ENCODE peak calls at places on chromosomes 1 and 21, in four cellular contexts. N is T-helper 17 cell, K is fibroblast of mammary gland, C is ecto neural progenitor cell. R is an unnamed sample.

GRCh38 chr1:93677729-93678128 is 3.9 kb downstream of the BCAR3 start:
- DNase-seq in N (no peak), C (no peak), K (no peak), R (no peak)

GRCh38 chr1:200795151-200795550 is 56.5 kb downstream of the CAMSAP2 start:
- DNase-seq in C (no peak), N (no peak), K (peak), R (no peak)

GRCh38 chr1:245874942-245875580 is 632.0 kb downstream of the SMYD3 start:
- DNase-seq in K (peak), C (no peak), N (no peak), R (no peak)

GRCh38 chr1:151756291-151756690 is 7.0 kb downstream of the MRPL9 start:
- DNase-seq in N (no peak), K (peak), C (no peak), R (no peak)

GRCh38 chr1:47436979-47437517 is 796 bp upstream of the FOXD2 start:
- DNase-seq in K (peak), C (no peak), N (no peak), R (no peak)

GRCh38 chr1:219155140-219155539 is 18.5 kb upstream of the LYPLAL1 start:
- DNase-seq in N (no peak), K (peak), C (no peak), R (no peak)

GRCh38 chr1:237851209-237851845 is 39.4 kb downstream of the ZP4 start:
- DNase-seq in K (peak), C (peak), N (no peak), R (no peak)

GRCh38 chr1:54569339-54569738 is 21.3 kb downstream of the ACOT11 start:
- DNase-seq in C (no peak), K (no peak), N (no peak), R (no peak)

GRCh38 chr1:203507227-203507626 is 13.3 kb downstream of the OPTC start:
- DNase-seq in C (no peak), K (peak), N (no peak), R (no peak)

GRCh38 chr1:203036135-203036534 is 9.8 kb downstream of the PPFIA4 start:
- DNase-seq in C (no peak), K (no peak), N (no peak), R (no peak)

GRCh38 chr1:107138767-107139445 is 1.9 kb upstream of the NTNG1 start:
- DNase-seq in N (no peak), K (peak), C (no peak), R (no peak)

GRCh38 chr1:116855788-116856187 is 53.9 kb upstream of the PTGFRN start:
- DNase-seq in K (peak), N (no peak), C (no peak), R (no peak)

GRCh38 chr1:180360333-180361075 is 130.4 kb downstream of the LHX4 start:
- DNase-seq in N (no peak), C (no peak), K (peak), R (no peak)

GRCh38 chr21:41803316-41803715 is 36.5 kb upstream of the RIPK4 start:
- DNase-seq in K (no peak), C (no peak), N (no peak), R (no peak)

GRCh38 chr21:33899199-33899598 is 16.4 kb downstream of the ATP5PO start:
- DNase-seq in C (no peak), N (no peak), K (no peak), R (no peak)

GRCh38 chr1:121586369-121587229 is 401.8 kb downstream of the SRGAP2C start:
- DNase-seq in C (peak), K (no peak), N (no peak), R (no peak)

GRCh38 chr1:91552091-91552490 is 51.4 kb downstream of the CDC7 start:
- DNase-seq in K (peak), C (no peak), N (no peak), R (no peak)

GRCh38 chr1:27099154-27099903 is 55.6 kb downstream of the SLC9A1 start:
- DNase-seq in K (peak), N (no peak), C (peak), R (no peak)

GRCh38 chr1:79151006-79151796 is 144.7 kb upstream of the ADGRL4 start:
- DNase-seq in N (no peak), K (no peak), C (no peak), R (no peak)

R was measured in type B pancreatic cell.